ENCODE peak calls at places on chromosomes 12 and 14, in six cellular contexts. Y is midbrain, M is AG10803, U is HuH-7, T is glutamatergic neuron, A is EL. H is an unnamed sample.
A peak's percentile ranks its signal among the peaks of the same experiment; 100 is the strongest.

GRCh38 chr12:19894803-19895202 is 455.5 kb downstream of the AEBP2 start:
- DNase-seq in T (no peak), Y (no peak), M (no peak), U (no peak), A (no peak), H (peak; percentile 29)

GRCh38 chr14:88852632-88853031 is 28.2 kb downstream of the TTC8 start:
- DNase-seq in U (no peak), M (no peak), A (no peak), T (no peak), Y (no peak), H (no peak)

GRCh38 chr12:125650587-125650986 is 585.4 kb downstream of the AACS start:
- DNase-seq in U (no peak), T (no peak), A (no peak), Y (no peak), M (no peak), H (no peak)

GRCh38 chr14:23547924-23548323 is 3.6 kb downstream of the ZFHX2 start:
- DNase-seq in Y (no peak), U (no peak), T (no peak), A (no peak), M (no peak), H (no peak)

GRCh38 chr14:104075530-104076151 is 9.9 kb upstream of the ASPG start:
- DNase-seq in U (no peak), M (no peak), T (peak; percentile 23), Y (no peak), A (no peak), H (no peak)

GRCh38 chr12:10722905-10723866 is at the start of gene YBX3:
- DNase-seq in T (peak; percentile 66), M (peak; percentile 81), A (peak; percentile 86), U (peak; percentile 86), Y (peak; percentile 66), H (peak; percentile 67)

GRCh38 chr14:68468437-68469207 is 324.2 kb downstream of the ZFP36L1 start:
- DNase-seq in Y (no peak), A (peak; percentile 92), M (peak; percentile 85), T (no peak), U (no peak), H (peak; percentile 96)

GRCh38 chr14:30194769-30195168 is 267.1 kb upstream of the PRKD1 start:
- DNase-seq in T (no peak), A (peak; percentile 92), Y (no peak), U (no peak), M (peak; percentile 92), H (peak; percentile 93)

GRCh38 chr14:99609245-99610117 is 5.5 kb upstream of the CCDC85C start:
- DNase-seq in U (no peak), A (peak; percentile 29), M (no peak), Y (no peak), T (no peak), H (no peak)

GRCh38 chr12:111598637-111599458 is at the start of gene ATXN2:
- DNase-seq in A (no peak), M (peak; percentile 74), T (peak; percentile 74), U (peak; percentile 80), Y (peak; percentile 43), H (no peak)

GRCh38 chr12:47166365-47166764 is 86.6 kb upstream of the AMIGO2 start:
- DNase-seq in T (no peak), Y (no peak), M (no peak), A (no peak), U (no peak), H (no peak)

GRCh38 chr12:89470741-89471504 is 53.7 kb downstream of the GALNT4 start:
- DNase-seq in Y (peak; percentile 89), M (peak; percentile 54), T (no peak), U (no peak), A (peak; percentile 41), H (peak; percentile 22)

GRCh38 chr12:67909681-67910080 is 79.6 kb upstream of the IFNG-AS1 start:
- DNase-seq in M (no peak), A (peak; percentile 39), Y (no peak), T (no peak), U (no peak), H (peak; percentile 68)

H was measured in astrocyte.